ENCODE peak calls at places on chromosomes 11 and 22, in four cellular contexts. One of them, this sample, is unnamed.

GRCh38 chr22:31122196-31122531 is 602 bp upstream of the INPP5J start:
- DNase-seq in GM23248: no peak
- DNase-seq in nephron progenitor cell: no peak
- DNase-seq in progenitor cell of endocrine pancreas: no peak
- DNase-seq in this sample: no peak

GRCh38 chr11:34655335-34656008 is 34.6 kb downstream of the EHF start:
- DNase-seq in GM23248: peak; percentile 89
- DNase-seq in nephron progenitor cell: no peak
- DNase-seq in progenitor cell of endocrine pancreas: no peak
- DNase-seq in this sample: no peak

GRCh38 chr11:3021125-3021524 is 29.0 kb upstream of the NAP1L4 start:
- DNase-seq in GM23248: peak; percentile 45
- DNase-seq in nephron progenitor cell: peak; percentile 32
- DNase-seq in progenitor cell of endocrine pancreas: peak; percentile 43
- DNase-seq in this sample: no peak

GRCh38 chr22:17969732-17970131 is 54.6 kb downstream of the MICAL3 start:
- DNase-seq in GM23248: peak; percentile 92
- DNase-seq in nephron progenitor cell: no peak
- DNase-seq in progenitor cell of endocrine pancreas: no peak
- DNase-seq in this sample: peak; percentile 29

GRCh38 chr11:56887940-56888339 is 100.8 kb upstream of the OR5AK2 start:
- DNase-seq in GM23248: no peak
- DNase-seq in nephron progenitor cell: no peak
- DNase-seq in progenitor cell of endocrine pancreas: no peak
- DNase-seq in this sample: no peak

GRCh38 chr11:46408407-46408986 is 16.9 kb upstream of the CHRM4 start:
- DNase-seq in GM23248: no peak
- DNase-seq in nephron progenitor cell: no peak
- DNase-seq in progenitor cell of endocrine pancreas: no peak
- DNase-seq in this sample: no peak

GRCh38 chr11:90171359-90171758 is 36.9 kb downstream of the NAALAD2 start:
- DNase-seq in GM23248: no peak
- DNase-seq in nephron progenitor cell: no peak
- DNase-seq in progenitor cell of endocrine pancreas: no peak
- DNase-seq in this sample: no peak

GRCh38 chr11:102256251-102256650 is 61.0 kb upstream of the BIRC3 start:
- DNase-seq in GM23248: peak; percentile 80
- DNase-seq in nephron progenitor cell: no peak
- DNase-seq in progenitor cell of endocrine pancreas: no peak
- DNase-seq in this sample: no peak

GRCh38 chr11:64343740-64344133 is 3.7 kb downstream of the CCDC88B start:
- DNase-seq in GM23248: peak; percentile 28
- DNase-seq in nephron progenitor cell: no peak
- DNase-seq in progenitor cell of endocrine pancreas: no peak
- DNase-seq in this sample: no peak